ENCODE peak calls at places on chromosomes 2 and 18, in five cellular contexts. One of them, this sample, is unnamed.

GRCh38 chr2:101406867-101407266 is 19.6 kb upstream of the CREG2 start:
- DNase-seq in HT-29: no peak
- DNase-seq in Caki2: peak; percentile 43
- DNase-seq in GM04504: peak; percentile 78
- DNase-seq in amniotic stem cell: peak; percentile 35
- DNase-seq in this sample: no peak

GRCh38 chr2:181471783-181472182 is 14.6 kb downstream of the ITGA4 start:
- DNase-seq in HT-29: no peak
- DNase-seq in Caki2: peak; percentile 16
- DNase-seq in GM04504: no peak
- DNase-seq in amniotic stem cell: no peak
- DNase-seq in this sample: no peak

GRCh38 chr2:219281588-219281987 is 2.4 kb downstream of the DNAJB2 start:
- DNase-seq in HT-29: peak; percentile 27
- DNase-seq in GM04504: no peak
- DNase-seq in amniotic stem cell: no peak
- DNase-seq in Caki2: no peak
- DNase-seq in this sample: no peak

GRCh38 chr2:172261292-172261691 is 158.6 kb upstream of the DLX2 start:
- DNase-seq in amniotic stem cell: no peak
- DNase-seq in GM04504: no peak
- DNase-seq in Caki2: no peak
- DNase-seq in HT-29: no peak
- DNase-seq in this sample: no peak

GRCh38 chr2:166419616-166419934 is 43.8 kb upstream of the SCN9A start:
- DNase-seq in HT-29: peak; percentile 35
- DNase-seq in GM04504: peak; percentile 17
- DNase-seq in amniotic stem cell: no peak
- DNase-seq in Caki2: peak; percentile 30
- DNase-seq in this sample: no peak

GRCh38 chr2:185245216-185245615 is 493.4 kb upstream of the FSIP2 start:
- DNase-seq in amniotic stem cell: no peak
- DNase-seq in GM04504: no peak
- DNase-seq in HT-29: no peak
- DNase-seq in Caki2: no peak
- DNase-seq in this sample: no peak

GRCh38 chr2:121197369-121198091 is 87.5 kb downstream of the TFCP2L1 start:
- DNase-seq in Caki2: peak; percentile 29
- DNase-seq in GM04504: peak; percentile 60
- DNase-seq in amniotic stem cell: no peak
- DNase-seq in HT-29: no peak
- DNase-seq in this sample: peak; percentile 73

GRCh38 chr2:204109681-204110080 is 173.1 kb downstream of the ICOS start:
- DNase-seq in amniotic stem cell: no peak
- DNase-seq in HT-29: no peak
- DNase-seq in GM04504: no peak
- DNase-seq in Caki2: no peak
- DNase-seq in this sample: no peak

GRCh38 chr2:228507870-228508269 is 326.4 kb upstream of the SPHKAP start:
- DNase-seq in amniotic stem cell: no peak
- DNase-seq in Caki2: peak; percentile 10
- DNase-seq in HT-29: no peak
- DNase-seq in GM04504: no peak
- DNase-seq in this sample: no peak

GRCh38 chr18:63237911-63238710 is 81.5 kb downstream of the BCL2 start:
- DNase-seq in Caki2: peak; percentile 78
- DNase-seq in amniotic stem cell: peak; percentile 59
- DNase-seq in GM04504: peak; percentile 74
- DNase-seq in HT-29: peak; percentile 50
- DNase-seq in this sample: peak; percentile 27

GRCh38 chr2:62343206-62343605 is 147.3 kb downstream of the B3GNT2 start:
- DNase-seq in amniotic stem cell: no peak
- DNase-seq in GM04504: no peak
- DNase-seq in HT-29: no peak
- DNase-seq in Caki2: no peak
- DNase-seq in this sample: no peak

GRCh38 chr2:101396352-101396717 is 9.0 kb upstream of the CREG2 start:
- DNase-seq in Caki2: peak; percentile 81
- DNase-seq in GM04504: peak; percentile 78
- DNase-seq in amniotic stem cell: peak; percentile 77
- DNase-seq in HT-29: peak; percentile 40
- DNase-seq in this sample: no peak

GRCh38 chr18:9174302-9174701 is 37.7 kb downstream of the ANKRD12 start:
- DNase-seq in GM04504: no peak
- DNase-seq in HT-29: no peak
- DNase-seq in Caki2: no peak
- DNase-seq in amniotic stem cell: no peak
- DNase-seq in this sample: no peak

GRCh38 chr2:195451160-195451559 is 205.9 kb upstream of the SLC39A10 start:
- DNase-seq in amniotic stem cell: no peak
- DNase-seq in Caki2: no peak
- DNase-seq in GM04504: peak; percentile 6
- DNase-seq in HT-29: no peak
- DNase-seq in this sample: no peak

GRCh38 chr2:152924722-152925121 is 206.3 kb downstream of the ARL6IP6 start:
- DNase-seq in HT-29: no peak
- DNase-seq in GM04504: no peak
- DNase-seq in Caki2: no peak
- DNase-seq in amniotic stem cell: no peak
- DNase-seq in this sample: peak; percentile 18

GRCh38 chr2:148244593-148245292 is 223.9 kb downstream of the MBD5 start:
- DNase-seq in GM04504: peak; percentile 58
- DNase-seq in amniotic stem cell: peak; percentile 18
- DNase-seq in Caki2: peak; percentile 55
- DNase-seq in HT-29: no peak
- DNase-seq in this sample: no peak

GRCh38 chr18:62612721-62613120 is 89.9 kb downstream of the ZCCHC2 start:
- DNase-seq in GM04504: no peak
- DNase-seq in Caki2: no peak
- DNase-seq in HT-29: no peak
- DNase-seq in amniotic stem cell: no peak
- DNase-seq in this sample: no peak

GRCh38 chr2:121907905-121908304 is 152.5 kb downstream of the TSN start:
- DNase-seq in Caki2: no peak
- DNase-seq in HT-29: no peak
- DNase-seq in GM04504: no peak
- DNase-seq in amniotic stem cell: no peak
- DNase-seq in this sample: no peak

GRCh38 chr2:235659767-235660322 is 166.0 kb downstream of the AGAP1 start:
- DNase-seq in GM04504: peak; percentile 69
- DNase-seq in amniotic stem cell: peak; percentile 66
- DNase-seq in Caki2: peak; percentile 2
- DNase-seq in HT-29: no peak
- DNase-seq in this sample: no peak

GRCh38 chr18:32930695-32931301 is 158.0 kb upstream of the KLHL14 start:
- DNase-seq in amniotic stem cell: peak; percentile 24
- DNase-seq in Caki2: no peak
- DNase-seq in GM04504: no peak
- DNase-seq in HT-29: peak; percentile 19
- DNase-seq in this sample: no peak

GRCh38 chr18:74060511-74061028 is 87.1 kb downstream of the FBXO15 start:
- DNase-seq in GM04504: no peak
- DNase-seq in HT-29: no peak
- DNase-seq in Caki2: no peak
- DNase-seq in amniotic stem cell: no peak
- DNase-seq in this sample: no peak

GRCh38 chr2:143877056-143877455 is 642.9 kb downstream of the ZEB2 start:
- DNase-seq in GM04504: no peak
- DNase-seq in amniotic stem cell: no peak
- DNase-seq in HT-29: no peak
- DNase-seq in Caki2: no peak
- DNase-seq in this sample: no peak

GRCh38 chr2:38552259-38552658 is 50.5 kb downstream of the HNRNPLL start:
- DNase-seq in Caki2: no peak
- DNase-seq in HT-29: no peak
- DNase-seq in GM04504: no peak
- DNase-seq in amniotic stem cell: no peak
- DNase-seq in this sample: no peak

GRCh38 chr2:44825702-44826101 is 115.8 kb upstream of the SIX3 start:
- DNase-seq in GM04504: no peak
- DNase-seq in HT-29: no peak
- DNase-seq in Caki2: peak; percentile 21
- DNase-seq in amniotic stem cell: no peak
- DNase-seq in this sample: no peak